ENCODE peak calls at places on chromosomes 3 and 15, in eight cellular contexts. U is keratinocyte, J is fibroblast of the aortic adventitia, Q is heart left ventricle, F is body of pancreas, W is A549, K is cardiac muscle cell, Z is RWPE1. P is an unnamed sample.

GRCh38 chr15:29140475-29141172 is 129.0 kb downstream of the NSMCE3 start:
- DNase-seq in U (no peak), J (no peak), Q (no peak), F (no peak), W (no peak), K (no peak), Z (no peak), P (no peak)

GRCh38 chr15:59685737-59686297 is 3.3 kb downstream of the BNIP2 start:
- DNase-seq in U (no peak), J (peak), Q (no peak), F (no peak), W (no peak), K (no peak), Z (no peak), P (no peak)

GRCh38 chr3:149042766-149043386 is 43.5 kb downstream of the HLTF start:
- DNase-seq in U (no peak), J (peak), Q (no peak), F (no peak), W (no peak), K (no peak), Z (no peak), P (no peak)

GRCh38 chr3:73580343-73580742 is 44.4 kb downstream of the PDZRN3 start:
- DNase-seq in U (peak), J (peak), Q (no peak), F (peak), W (no peak), K (no peak), Z (peak), P (no peak)

GRCh38 chr3:18758047-18758704 is 333.0 kb upstream of the SATB1 start:
- DNase-seq in U (peak), J (peak), Q (no peak), F (peak), W (peak), K (peak), Z (peak), P (peak)

GRCh38 chr3:194174407-194174806 is 38.5 kb downstream of the HES1 start:
- DNase-seq in U (no peak), J (no peak), Q (no peak), F (no peak), W (no peak), K (no peak), Z (no peak), P (no peak)

GRCh38 chr3:187263270-187263669 is 28.3 kb downstream of the MASP1 start:
- DNase-seq in U (no peak), J (peak), Q (no peak), F (no peak), W (no peak), K (no peak), Z (no peak), P (no peak)

GRCh38 chr15:67196672-67197363 is 57.6 kb downstream of the AAGAB start:
- DNase-seq in U (no peak), J (peak), Q (no peak), F (no peak), W (no peak), K (no peak), Z (no peak), P (no peak)

GRCh38 chr15:50808728-50809127 is 43.2 kb upstream of the SPPL2A start:
- DNase-seq in U (no peak), J (no peak), Q (no peak), F (no peak), W (no peak), K (no peak), Z (peak), P (no peak)

GRCh38 chr15:36332301-36332700 is 247.1 kb upstream of the CDIN1 start:
- DNase-seq in U (no peak), J (peak), Q (no peak), F (no peak), W (no peak), K (no peak), Z (no peak), P (no peak)

GRCh38 chr3:157786216-157786615 is 283.0 kb upstream of the VEPH1 start:
- DNase-seq in U (peak), J (peak), Q (no peak), F (no peak), W (no peak), K (no peak), Z (peak), P (no peak)

GRCh38 chr15:33846862-33847261 is 121.4 kb upstream of the CHRM5 start:
- DNase-seq in U (no peak), J (no peak), Q (no peak), F (no peak), W (no peak), K (no peak), Z (no peak), P (no peak)

GRCh38 chr15:91549581-91549980 is 303.9 kb upstream of the SLCO3A1 start:
- DNase-seq in U (no peak), J (no peak), Q (no peak), F (no peak), W (no peak), K (no peak), Z (no peak), P (no peak)

GRCh38 chr3:148911173-148911572 is 46.1 kb downstream of the CPA3 start:
- DNase-seq in U (no peak), J (no peak), Q (no peak), F (no peak), W (no peak), K (no peak), Z (peak), P (no peak)

GRCh38 chr15:56524915-56525314 is 60.0 kb upstream of the MNS1 start:
- DNase-seq in U (no peak), J (peak), Q (no peak), F (no peak), W (no peak), K (no peak), Z (no peak), P (no peak)

GRCh38 chr3:89059201-89059600 is 48.2 kb upstream of the EPHA3 start:
- DNase-seq in U (no peak), J (peak), Q (no peak), F (peak), W (no peak), K (no peak), Z (no peak), P (peak)

GRCh38 chr3:120498947-120499346 is 48.2 kb upstream of the FSTL1 start:
- DNase-seq in U (no peak), J (peak), Q (no peak), F (peak), W (no peak), K (peak), Z (no peak), P (no peak)

GRCh38 chr3:38493019-38493418 is 3.1 kb upstream of the EXOG start:
- DNase-seq in U (no peak), J (peak), Q (no peak), F (no peak), W (no peak), K (no peak), Z (no peak), P (no peak)

GRCh38 chr3:132417695-132418520 is 606 bp downstream of the DNAJC13 start:
- DNase-seq in U (no peak), J (peak), Q (peak), F (peak), W (peak), K (peak), Z (peak), P (peak)

GRCh38 chr15:50888054-50888453 is 20.4 kb upstream of the AP4E1 start:
- DNase-seq in U (no peak), J (peak), Q (no peak), F (no peak), W (no peak), K (no peak), Z (no peak), P (no peak)

GRCh38 chr3:14237431-14237830 is 58.8 kb downstream of the LSM3 start:
- DNase-seq in U (no peak), J (no peak), Q (peak), F (no peak), W (no peak), K (no peak), Z (no peak), P (no peak)

GRCh38 chr3:49654955-49655556 is 19.1 kb upstream of the APEH start:
- DNase-seq in U (no peak), J (no peak), Q (no peak), F (no peak), W (no peak), K (no peak), Z (no peak), P (no peak)

GRCh38 chr3:191136347-191136746 is 62.7 kb upstream of the OSTN start:
- DNase-seq in U (no peak), J (peak), Q (no peak), F (no peak), W (no peak), K (peak), Z (no peak), P (peak)

GRCh38 chr15:70236306-70237103 is 138.8 kb upstream of the TLE3 start:
- DNase-seq in U (peak), J (peak), Q (no peak), F (no peak), W (no peak), K (no peak), Z (peak), P (no peak)

GRCh38 chr3:128269131-128269775 is 116.0 kb downstream of the EEFSEC start:
- DNase-seq in U (no peak), J (no peak), Q (no peak), F (no peak), W (no peak), K (no peak), Z (no peak), P (no peak)

GRCh38 chr3:105686324-105686897 is 182.4 kb downstream of the CBLB start:
- DNase-seq in U (no peak), J (peak), Q (no peak), F (no peak), W (peak), K (no peak), Z (peak), P (no peak)

GRCh38 chr3:10417849-10418248 is 87.5 kb downstream of the ATP2B2 start:
- DNase-seq in U (no peak), J (peak), Q (no peak), F (no peak), W (peak), K (no peak), Z (peak), P (peak)

GRCh38 chr15:27059610-27060202 is 88.7 kb downstream of the GABRG3 start:
- DNase-seq in U (no peak), J (peak), Q (no peak), F (peak), W (peak), K (peak), Z (peak), P (peak)

GRCh38 chr15:83810110-83810509 is 156.2 kb downstream of the ADAMTSL3 start:
- DNase-seq in U (no peak), J (no peak), Q (no peak), F (no peak), W (no peak), K (no peak), Z (peak), P (no peak)

GRCh38 chr15:64521726-64522164 is 61.4 kb downstream of the ZNF609 start:
- DNase-seq in U (peak), J (peak), Q (peak), F (peak), W (peak), K (peak), Z (peak), P (peak)

GRCh38 chr15:31269961-31270575 is 56.6 kb upstream of the KLF13 start:
- DNase-seq in U (no peak), J (no peak), Q (peak), F (no peak), W (no peak), K (no peak), Z (no peak), P (no peak)

GRCh38 chr3:142888484-142889262 is at the start of gene PCOLCE2:
- DNase-seq in U (no peak), J (peak), Q (peak), F (peak), W (peak), K (peak), Z (peak), P (peak)

GRCh38 chr3:53254810-53255359 is 937 bp downstream of the TKT start:
- DNase-seq in U (no peak), J (peak), Q (peak), F (peak), W (no peak), K (peak), Z (peak), P (peak)

GRCh38 chr15:41891946-41892345 is 1.9 kb downstream of the SPTBN5 start:
- DNase-seq in U (no peak), J (no peak), Q (no peak), F (peak), W (no peak), K (no peak), Z (no peak), P (no peak)

GRCh38 chr3:129558772-129559564 is 16.0 kb downstream of the H1-8 start:
- DNase-seq in U (no peak), J (peak), Q (no peak), F (no peak), W (peak), K (no peak), Z (no peak), P (no peak)

GRCh38 chr3:147915057-147915456 is 505.9 kb downstream of the ZIC1 start:
- DNase-seq in U (no peak), J (peak), Q (no peak), F (no peak), W (no peak), K (no peak), Z (no peak), P (no peak)

GRCh38 chr3:113214227-113214626 is 2.9 kb downstream of the BOC start:
- DNase-seq in U (no peak), J (no peak), Q (no peak), F (no peak), W (no peak), K (no peak), Z (no peak), P (no peak)
- TF ChIP-seq CTCF in U (no peak), J (no peak), Q (no peak), F (no peak), W (no peak), K (no peak), Z (no peak), P (no peak)

GRCh38 chr3:126132751-126133511 is 47.5 kb downstream of the ALDH1L1 start:
- DNase-seq in U (no peak), J (peak), Q (no peak), F (peak), W (peak), K (peak), Z (no peak), P (no peak)
- TF ChIP-seq CTCF in U (peak), J (peak), Q (no peak), F (no peak), W (peak), K (peak), Z (peak), P (no peak)

DNA sequence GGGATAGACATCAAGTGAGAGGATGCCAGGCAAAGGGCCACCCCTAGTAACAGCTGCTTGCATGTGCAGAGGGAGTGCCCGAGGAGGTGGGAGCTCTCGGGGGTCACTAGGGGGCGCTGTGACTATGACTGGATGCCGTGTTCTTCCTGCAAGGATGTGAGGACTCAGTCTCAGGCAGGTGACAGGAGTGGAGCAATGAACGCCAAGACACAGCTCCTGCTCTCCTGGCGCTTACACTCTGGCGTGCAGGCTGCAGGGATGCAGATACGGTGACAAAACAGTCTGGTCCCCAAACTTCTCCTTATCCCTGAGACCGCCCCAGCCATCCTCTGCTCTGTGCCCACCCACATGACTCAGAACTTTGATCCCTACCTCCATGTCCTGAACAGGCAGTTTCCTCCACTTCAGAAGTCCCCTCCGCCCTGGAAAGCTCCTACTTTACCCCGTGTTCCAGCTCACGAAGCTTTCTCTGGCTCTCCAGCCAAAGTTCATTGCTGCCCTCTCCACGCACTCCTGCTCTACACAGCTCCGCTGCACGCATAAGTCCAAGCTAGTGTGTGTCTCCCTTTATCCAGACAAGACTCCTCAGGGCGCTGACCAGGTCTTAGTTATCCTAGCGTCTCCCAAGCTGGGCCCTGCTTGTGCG is 14.7 kb downstream of the RHOV start:
- DNase-seq in U (no peak), J (peak), Q (peak), F (peak), W (peak), K (peak), Z (peak), P (peak)
- TF ChIP-seq CTCF in U (peak), J (peak), Q (peak), F (peak), W (peak), K (peak), Z (peak), P (peak)

DNA sequence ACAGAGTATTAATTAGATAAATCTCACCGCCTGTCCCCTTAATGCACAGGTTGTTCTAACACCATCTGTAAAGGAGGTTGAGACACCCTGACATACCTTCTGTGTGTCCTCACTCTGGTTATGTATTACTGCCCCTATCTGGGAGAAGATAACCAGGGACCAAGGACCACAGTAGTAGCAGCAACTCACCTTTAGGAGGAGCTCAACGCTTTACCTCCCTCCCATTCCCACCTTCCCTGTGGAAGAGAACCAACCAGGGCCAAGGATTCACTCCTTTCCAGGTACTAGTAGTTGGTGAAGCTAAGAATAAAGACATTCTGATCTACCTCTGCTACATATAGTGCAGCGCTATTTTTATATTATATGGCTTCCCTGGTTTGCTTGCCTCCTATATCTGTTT is 232.6 kb downstream of the MEX3B start:
- DNase-seq in U (no peak), J (no peak), Q (no peak), F (no peak), W (no peak), K (no peak), Z (peak), P (no peak)
- TF ChIP-seq CTCF in U (peak), J (no peak), Q (no peak), F (no peak), W (no peak), K (no peak), Z (peak), P (no peak)

DNA sequence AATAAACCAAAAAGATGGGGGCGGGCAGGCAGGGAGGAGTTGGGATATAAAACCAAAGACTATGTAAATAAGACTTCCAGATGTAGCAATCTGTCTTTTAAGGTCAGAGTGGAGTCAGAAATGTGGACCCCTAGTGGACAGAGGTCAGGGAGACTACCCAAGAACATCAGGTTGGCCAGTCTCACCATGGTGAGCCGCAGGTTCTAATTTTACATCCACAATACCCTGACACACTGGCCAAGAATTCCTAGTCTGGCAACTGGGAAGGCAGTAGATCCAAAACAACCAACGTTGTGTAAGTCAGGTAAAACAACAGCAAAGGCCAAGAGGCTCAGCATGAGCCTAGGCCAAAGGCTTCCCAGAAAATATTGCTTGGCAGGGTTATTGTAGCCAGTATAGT is 203.4 kb downstream of the FOXP1 start:
- DNase-seq in U (no peak), J (peak), Q (no peak), F (no peak), W (peak), K (no peak), Z (no peak), P (no peak)
- TF ChIP-seq CTCF in U (no peak), J (no peak), Q (no peak), F (no peak), W (no peak), K (no peak), Z (no peak), P (no peak)

DNA sequence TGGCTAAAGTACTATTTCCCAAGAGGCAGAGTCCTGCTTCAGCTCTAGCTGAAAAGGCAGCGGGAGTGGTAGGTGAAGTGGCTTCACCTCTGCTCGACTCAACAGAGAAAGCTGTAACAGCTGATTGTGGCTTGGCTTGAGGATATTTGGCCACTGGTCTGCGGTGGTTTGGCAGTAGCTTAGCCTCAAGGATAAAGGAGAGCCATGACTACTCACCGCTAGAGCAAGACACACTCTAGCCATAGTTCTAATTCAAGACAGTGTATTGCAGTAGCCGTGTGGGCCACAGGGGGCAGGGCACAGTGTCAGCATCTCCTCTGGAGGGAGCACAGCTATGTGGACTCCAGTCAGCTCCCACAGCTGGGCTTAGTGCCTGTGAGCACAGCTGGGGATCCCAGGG is 23.5 kb downstream of the TPRG1 start:
- DNase-seq in U (no peak), J (no peak), Q (no peak), F (no peak), W (no peak), K (no peak), Z (no peak), P (no peak)
- TF ChIP-seq CTCF in U (peak), J (peak), Q (no peak), F (no peak), W (no peak), K (peak), Z (no peak), P (no peak)

GRCh38 chr3:72347819-72348319 is 500.4 kb downstream of the SHQ1 start:
- DNase-seq in U (peak), J (peak), Q (peak), F (peak), W (no peak), K (peak), Z (peak), P (peak)
- TF ChIP-seq CTCF in U (peak), J (no peak), Q (no peak), F (no peak), W (no peak), K (no peak), Z (no peak), P (no peak)

GRCh38 chr3:27323087-27323570 is 46.1 kb downstream of the NEK10 start:
- DNase-seq in U (no peak), J (no peak), Q (no peak), F (no peak), W (no peak), K (no peak), Z (no peak), P (no peak)

GRCh38 chr3:27326949-27327582 is 42.1 kb downstream of the NEK10 start:
- DNase-seq in U (no peak), J (no peak), Q (no peak), F (no peak), W (no peak), K (no peak), Z (no peak), P (no peak)

GRCh38 chr3:27324695-27325094 is 44.5 kb downstream of the NEK10 start:
- DNase-seq in U (no peak), J (no peak), Q (no peak), F (no peak), W (no peak), K (no peak), Z (no peak), P (no peak)

GRCh38 chr3:27326211-27326948 is 42.8 kb downstream of the NEK10 start:
- DNase-seq in U (no peak), J (peak), Q (peak), F (peak), W (no peak), K (no peak), Z (no peak), P (no peak)

GRCh38 chr3:27325419-27325818 is 43.8 kb downstream of the NEK10 start:
- DNase-seq in U (no peak), J (no peak), Q (no peak), F (no peak), W (peak), K (no peak), Z (no peak), P (no peak)
- TF ChIP-seq CTCF in U (peak), J (no peak), Q (no peak), F (no peak), W (no peak), K (peak), Z (no peak), P (no peak)

GRCh38 chr15:98131924-98132323 is 171.4 kb downstream of the ARRDC4 start:
- DNase-seq in U (no peak), J (no peak), Q (no peak), F (no peak), W (no peak), K (no peak), Z (no peak), P (no peak)
- TF ChIP-seq CTCF in U (no peak), J (no peak), Q (no peak), F (no peak), W (no peak), K (no peak), Z (no peak), P (no peak)

GRCh38 chr3:31980530-31981205 is 394 bp downstream of the OSBPL10 start:
- DNase-seq in U (no peak), J (peak), Q (peak), F (peak), W (peak), K (peak), Z (no peak), P (peak)
- TF ChIP-seq CTCF in U (peak), J (no peak), Q (no peak), F (peak), W (peak), K (no peak), Z (no peak), P (no peak)